ENCODE peak calls at places on chromosomes 3 and 15, in ten cellular contexts. L is hepatic stellate cell; C is ELF-1; A is T-helper 1 cell; S is heart left ventricle; B is CD4-positive, alpha-beta T cell; P is NCI-H1436; D is NCI-H2171 treated with DMSO at 0.1 percent for 48 hours; H is fibroblast of the aortic adventitia; Q is GM20000. K is an unnamed sample.
A peak's percentile ranks its signal among the peaks of the same experiment; 100 is the strongest.

GRCh38 chr3:138888569-138888968 is 53.8 kb upstream of the PIK3CB start:
- DNase-seq in D (no peak), Q (no peak), C (no peak), S (no peak), B (no peak), H (no peak), A (no peak), P (no peak), L (no peak), K (no peak)

GRCh38 chr3:71415708-71416108 is 167.8 kb downstream of the FOXP1 start:
- DNase-seq in D (no peak), L (no peak), H (no peak), A (no peak), B (no peak), S (no peak), P (no peak), C (no peak), Q (no peak), K (no peak)

GRCh38 chr3:142502187-142502985 is 54.5 kb upstream of the XRN1 start:
- DNase-seq in C (no peak), P (no peak), D (no peak), A (no peak), L (no peak), Q (no peak), S (no peak), B (no peak), H (no peak), K (no peak)

GRCh38 chr3:160403028-160403545 is 3.6 kb downstream of the SMC4 start:
- DNase-seq in C (no peak), P (no peak), L (no peak), D (no peak), H (peak; percentile 54), B (no peak), A (no peak), Q (no peak), S (no peak), K (no peak)

GRCh38 chr3:75294124-75294523 is 370.0 kb upstream of the FRG2C start:
- DNase-seq in P (no peak), D (no peak), B (no peak), S (peak; percentile 42), C (peak; percentile 63), Q (peak; percentile 46), L (peak; percentile 41), H (peak; percentile 43), A (no peak), K (peak; percentile 67)

GRCh38 chr3:194261581-194262063 is 89.5 kb downstream of the CPN2 start:
- DNase-seq in H (no peak), B (no peak), L (no peak), D (no peak), S (peak; percentile 12), A (no peak), C (no peak), Q (no peak), P (no peak), K (no peak)

GRCh38 chr15:60917469-60918130 is 311.5 kb downstream of the RORA start:
- DNase-seq in B (no peak), A (no peak), Q (no peak), S (peak; percentile 63), L (no peak), H (peak; percentile 58), P (no peak), C (no peak), D (no peak), K (no peak)

GRCh38 chr15:69613182-69613581 is 160.6 kb downstream of the RPLP1 start:
- DNase-seq in P (no peak), A (no peak), L (no peak), C (no peak), Q (no peak), S (no peak), B (no peak), D (no peak), H (no peak), K (no peak)

GRCh38 chr3:110995461-110996226 is 76.0 kb upstream of the NECTIN3 start:
- DNase-seq in D (no peak), A (no peak), S (no peak), C (no peak), H (peak; percentile 3), L (no peak), P (no peak), B (no peak), Q (no peak), K (no peak)

GRCh38 chr3:2334921-2335320 is 236.3 kb downstream of the CNTN4 start:
- DNase-seq in L (no peak), S (no peak), D (no peak), P (peak; percentile 2), H (no peak), A (no peak), C (no peak), B (no peak), Q (no peak), K (no peak)

GRCh38 chr15:25862469-25863066 is 559 bp downstream of the ATP10A start:
- DNase-seq in Q (peak; percentile 49), P (no peak), L (no peak), S (no peak), C (peak; percentile 48), H (no peak), A (peak; percentile 30), B (peak; percentile 53), D (no peak), K (peak; percentile 21)

GRCh38 chr3:172716476-172716875 is 5.6 kb upstream of the NCEH1 start:
- DNase-seq in P (no peak), A (no peak), S (no peak), L (no peak), Q (no peak), D (no peak), B (no peak), C (no peak), H (no peak), K (no peak)

GRCh38 chr15:60155661-60156060 is 151.6 kb downstream of the FOXB1 start:
- DNase-seq in C (no peak), L (no peak), Q (no peak), S (no peak), H (peak; percentile 54), B (no peak), A (no peak), D (no peak), P (no peak), K (no peak)

GRCh38 chr3:57227930-57228733 is 603 bp downstream of the APPL1 start:
- DNase-seq in S (peak; percentile 55), L (peak; percentile 54), C (peak; percentile 36), Q (peak; percentile 53), D (peak; percentile 9), H (peak; percentile 60), B (peak; percentile 22), A (peak; percentile 8), P (no peak), K (peak; percentile 45)

GRCh38 chr3:114323546-114324254 is 29.9 kb downstream of the TIGIT start:
- DNase-seq in D (no peak), C (no peak), A (no peak), S (no peak), P (no peak), B (no peak), L (no peak), Q (no peak), H (no peak), K (no peak)

GRCh38 chr3:27479816-27480543 is 4.2 kb downstream of the SLC4A7 start:
- DNase-seq in Q (no peak), L (no peak), C (no peak), H (no peak), S (no peak), D (no peak), A (no peak), P (no peak), B (no peak), K (no peak)

GRCh38 chr3:145639880-145640279 is 521.1 kb downstream of the PLOD2 start:
- DNase-seq in A (no peak), D (no peak), Q (no peak), S (no peak), P (no peak), H (no peak), B (no peak), L (no peak), C (peak; percentile 30), K (peak; percentile 3)

GRCh38 chr3:105351821-105352220 is 14.9 kb upstream of the ALCAM start:
- DNase-seq in C (no peak), B (no peak), D (no peak), A (no peak), P (no peak), S (no peak), H (peak; percentile 64), L (peak; percentile 24), Q (no peak), K (no peak)

GRCh38 chr3:194339836-194340235 is 11.3 kb downstream of the CPN2 start:
- DNase-seq in P (no peak), A (no peak), D (no peak), S (no peak), H (no peak), B (no peak), C (peak; percentile 50), Q (no peak), L (no peak), K (no peak)

GRCh38 chr3:139715736-139716135 is 38.0 kb upstream of the NMNAT3 start:
- DNase-seq in D (peak; percentile 82), B (no peak), L (no peak), S (no peak), A (no peak), C (no peak), H (no peak), Q (no peak), P (no peak), K (no peak)

GRCh38 chr15:40984963-40985362 is 31.7 kb downstream of the CHAC1 start:
- DNase-seq in P (no peak), B (no peak), D (no peak), Q (no peak), A (no peak), C (no peak), S (no peak), L (peak; percentile 87), H (peak; percentile 69), K (no peak)

GRCh38 chr3:158470944-158471638 is 99.9 kb upstream of the MLF1 start:
- DNase-seq in Q (no peak), C (no peak), H (peak; percentile 79), D (no peak), P (no peak), S (no peak), L (no peak), B (no peak), A (no peak), K (no peak)

GRCh38 chr3:58388550-58389061 is 45.0 kb downstream of the PDHB start:
- DNase-seq in B (no peak), P (no peak), Q (no peak), D (peak; percentile 23), S (no peak), H (peak; percentile 85), C (no peak), A (no peak), L (peak; percentile 51), K (peak; percentile 26)

GRCh38 chr3:54939591-54940300 is 11.9 kb upstream of the LRTM1 start:
- DNase-seq in L (no peak), C (peak; percentile 17), S (no peak), D (no peak), P (no peak), H (no peak), Q (no peak), A (no peak), B (no peak), K (no peak)

GRCh38 chr3:23809840-23810341 is 4.1 kb downstream of the UBE2E1 start:
- DNase-seq in Q (peak; percentile 51), H (no peak), A (no peak), B (no peak), C (no peak), P (no peak), D (no peak), S (no peak), L (no peak), K (no peak)

GRCh38 chr15:88258021-88258641 is 1.6 kb upstream of the NTRK3 start:
- DNase-seq in B (no peak), A (no peak), C (peak; percentile 82), Q (no peak), H (peak; percentile 22), S (no peak), P (no peak), L (no peak), D (no peak), K (peak; percentile 74)

K was measured in neural progenitor cell.